ENCODE peak calls at places on chromosomes 3 and 15, in six cellular contexts. O is H1, S is ovary, Z is mammary epithelial cell, V is esophagus muscularis mucosa, H is psoas muscle. L is an unnamed sample.

GRCh38 chr3:162211470-162211869 is 714.9 kb downstream of the OTOL1 start:
- DNase-seq in H (no peak), S (no peak), O (no peak), Z (no peak), V (no peak), L (no peak)

GRCh38 chr3:131053021-131053420 is 26.3 kb downstream of the NEK11 start:
- DNase-seq in O (no peak), Z (no peak), V (no peak), H (no peak), S (no peak), L (no peak)

GRCh38 chr15:62935300-62936081 is 107.1 kb upstream of the TPM1 start:
- DNase-seq in O (no peak), S (no peak), H (no peak), V (no peak), Z (no peak), L (no peak)

GRCh38 chr3:162760789-162761188 is 1264.2 kb downstream of the OTOL1 start:
- DNase-seq in H (no peak), O (no peak), Z (no peak), S (no peak), V (no peak), L (no peak)

GRCh38 chr3:138113309-138113708 is 2.1 kb downstream of the DZIP1L start:
- DNase-seq in O (no peak), Z (peak; percentile 22), H (no peak), V (no peak), S (no peak), L (no peak)

GRCh38 chr15:66673410-66674322 is 28.4 kb upstream of the SMAD6 start:
- DNase-seq in S (no peak), Z (no peak), O (peak; percentile 43), H (peak; percentile 34), V (no peak), L (no peak)

GRCh38 chr15:80970018-80970657 is 19.5 kb downstream of the MESD start:
- DNase-seq in Z (peak; percentile 37), S (peak; percentile 55), V (no peak), O (no peak), H (peak; percentile 42), L (no peak)

GRCh38 chr3:79085166-79085565 is 682.6 kb downstream of the ROBO1 start:
- DNase-seq in S (no peak), Z (no peak), O (no peak), V (no peak), H (no peak), L (no peak)

GRCh38 chr3:65751123-65751700 is 287.5 kb downstream of the MAGI1 start:
- DNase-seq in Z (peak; percentile 11), V (no peak), S (no peak), O (peak; percentile 31), H (peak; percentile 14), L (no peak)

GRCh38 chr15:49902791-49903481 is 216.1 kb downstream of the ATP8B4 start:
- DNase-seq in V (no peak), S (no peak), Z (peak; percentile 60), H (no peak), O (no peak), L (no peak)

GRCh38 chr3:183435701-183436100 is 7.3 kb upstream of the MCF2L2 start:
- DNase-seq in Z (no peak), S (no peak), V (no peak), H (no peak), O (no peak), L (no peak)

GRCh38 chr3:72134989-72135451 is 350.1 kb upstream of the PROK2 start:
- DNase-seq in V (no peak), S (no peak), H (no peak), O (no peak), Z (no peak), L (no peak)

GRCh38 chr15:62977952-62978811 is 64.4 kb upstream of the TPM1 start:
- DNase-seq in Z (peak; percentile 57), S (no peak), V (no peak), H (no peak), O (no peak), L (no peak)

GRCh38 chr15:88247914-88248313 is 8.6 kb downstream of the NTRK3 start:
- DNase-seq in S (no peak), H (no peak), O (no peak), Z (no peak), V (no peak), L (no peak)

GRCh38 chr3:32310918-32311839 is 72.7 kb downstream of the CMTM8 start:
- DNase-seq in Z (no peak), S (no peak), H (no peak), O (no peak), V (no peak), L (no peak)

GRCh38 chr3:48004694-48005093 is 11.5 kb downstream of the MAP4 start:
- DNase-seq in O (no peak), S (no peak), Z (no peak), H (no peak), V (no peak), L (no peak)

GRCh38 chr15:39075311-39075710 is 505.6 kb upstream of the THBS1 start:
- DNase-seq in O (no peak), V (no peak), H (no peak), S (no peak), Z (no peak), L (no peak)

GRCh38 chr15:75195122-75195765 is 6.4 kb upstream of the C15orf39 start:
- DNase-seq in O (no peak), V (no peak), S (peak; percentile 72), Z (no peak), H (no peak), L (no peak)

GRCh38 chr3:146566138-146566537 is 21.7 kb upstream of the PLSCR1 start:
- DNase-seq in S (no peak), O (no peak), Z (peak; percentile 54), H (no peak), V (no peak), L (no peak)

GRCh38 chr3:111861396-111861795 is 2.3 kb downstream of the PHLDB2 start:
- DNase-seq in V (no peak), H (no peak), S (no peak), O (no peak), Z (peak; percentile 41), L (no peak)

GRCh38 chr3:111859974-111860859 is 1.2 kb downstream of the PHLDB2 start:
- DNase-seq in Z (peak; percentile 82), O (peak; percentile 75), V (peak; percentile 94), S (peak; percentile 67), H (peak; percentile 58), L (peak; percentile 87)

GRCh38 chr3:111862974-111863373 is 3.9 kb downstream of the PHLDB2 start:
- DNase-seq in Z (peak; percentile 36), H (no peak), V (no peak), O (no peak), S (no peak), L (no peak)

GRCh38 chr3:111863942-111864341 is 4.9 kb downstream of the PHLDB2 start:
- DNase-seq in S (no peak), V (no peak), O (no peak), H (no peak), Z (no peak), L (no peak)

GRCh38 chr3:111862415-111862814 is 3.4 kb downstream of the PHLDB2 start:
- DNase-seq in V (no peak), O (no peak), H (no peak), Z (peak; percentile 18), S (no peak), L (no peak)
- H3K4me1 ChIP-seq in V (peaks cover 65% of the 10 kb centered on the region), O (peaks cover 4% of the 10 kb centered on the region), H (no peaks in the 10 kb centered on the region), Z (peaks cover 42% of the 10 kb centered on the region), S (peaks cover 11% of the 10 kb centered on the region), L (no peaks in the 10 kb centered on the region)

GRCh38 chr3:141050576-141050912 is 603 bp upstream of the SPSB4 start:
- DNase-seq in O (no peak), S (no peak), V (no peak), Z (no peak), H (no peak), L (no peak)

GRCh38 chr3:141055136-141055535 is 4.0 kb downstream of the SPSB4 start:
- DNase-seq in V (peak; percentile 72), Z (no peak), S (no peak), O (no peak), H (no peak), L (no peak)

GRCh38 chr3:141050913-141051632 is at the start of gene SPSB4:
- DNase-seq in S (no peak), H (peak; percentile 81), Z (peak; percentile 43), O (peak; percentile 63), V (peak; percentile 90), L (no peak)

GRCh38 chr3:141051641-141052569 is 758 bp downstream of the SPSB4 start:
- DNase-seq in O (no peak), Z (peak; percentile 36), S (no peak), H (peak; percentile 49), V (peak; percentile 89), L (no peak)

DNA sequence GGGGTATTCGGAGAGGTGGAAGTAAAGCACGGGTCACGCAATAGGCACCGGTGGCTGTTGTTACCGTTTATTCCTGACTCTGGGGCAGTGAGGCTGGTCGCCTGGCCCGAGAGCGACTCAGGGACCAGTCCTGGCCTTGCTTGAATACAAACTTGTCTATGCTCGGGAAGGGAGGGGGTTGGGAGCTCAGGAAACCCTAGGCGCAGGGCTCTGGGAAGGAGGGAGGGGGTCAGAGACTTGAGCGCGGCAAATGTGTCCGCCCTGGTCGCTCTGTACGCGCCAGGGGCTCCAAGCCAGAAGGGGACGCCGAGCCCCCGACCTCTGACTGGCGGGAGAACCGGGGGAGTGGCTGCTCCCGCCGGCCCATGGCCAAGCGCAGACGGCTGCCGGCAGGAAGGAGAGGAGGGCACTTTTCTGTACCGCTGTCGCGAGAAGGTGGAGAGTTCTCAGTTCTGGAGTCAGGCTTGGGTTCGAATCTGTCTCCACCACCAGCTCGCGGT is 1.5 kb downstream of the SPSB4 start:
- DNase-seq in Z (no peak), O (no peak), V (peak; percentile 87), S (no peak), H (peak; percentile 44), L (no peak)
- H3K27ac ChIP-seq in Z (no peak overlapping the region), O (no peak overlapping the region), V (no peak overlapping the region), S (no peak overlapping the region), H (no peak overlapping the region), L (no peak overlapping the region)

DNA sequence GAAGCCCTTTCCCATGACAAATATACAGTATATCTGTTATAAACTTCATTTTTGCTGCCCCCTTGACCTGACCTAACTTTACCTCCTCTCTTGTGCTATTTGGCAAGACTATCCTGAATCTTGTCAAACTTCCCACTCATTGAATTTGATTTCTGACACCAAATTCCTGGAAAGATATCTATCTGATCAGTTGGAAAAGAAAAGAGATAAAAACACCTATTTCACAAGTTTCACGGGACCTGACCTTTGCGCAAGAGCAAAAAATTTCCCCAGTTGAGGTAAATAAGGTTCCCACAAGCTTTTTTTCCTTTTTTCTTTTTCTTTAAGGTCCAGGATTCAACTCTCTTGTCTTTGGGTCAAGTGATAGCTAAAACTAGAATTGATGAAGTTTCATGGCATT is 189.2 kb upstream of the LPP start:
- DNase-seq in Z (no peak), V (no peak), S (no peak), O (no peak), H (no peak), L (no peak)
- H3K4me3 ChIP-seq in Z (no peak overlapping the region), V (no peak overlapping the region), S (no peak overlapping the region), O (no peak overlapping the region), H (no peak overlapping the region), L (no peak overlapping the region)

GRCh38 chr3:49388416-49388815 is 23.4 kb downstream of the RHOA start:
- DNase-seq in S (no peak), Z (no peak), H (no peak), V (no peak), O (no peak), L (no peak)

GRCh38 chr3:49387721-49388120 is 24.1 kb downstream of the RHOA start:
- DNase-seq in Z (peak; percentile 43), H (no peak), V (no peak), S (no peak), O (no peak), L (no peak)

GRCh38 chr3:49386056-49386756 is 25.6 kb downstream of the RHOA start:
- DNase-seq in H (no peak), S (no peak), O (no peak), V (no peak), Z (no peak), L (no peak)

GRCh38 chr3:49383387-49383786 is 25.2 kb upstream of the GPX1 start:
- DNase-seq in H (no peak), V (no peak), O (no peak), S (no peak), Z (no peak), L (no peak)

GRCh38 chr3:49385617-49386016 is 26.2 kb downstream of the RHOA start:
- DNase-seq in O (no peak), Z (no peak), H (no peak), V (no peak), S (no peak), L (no peak)
- H3K4me1 ChIP-seq in O (no peaks in the 10 kb centered on the region), Z (no peaks in the 10 kb centered on the region), H (peaks cover 55% of the 10 kb centered on the region), V (peaks cover 90% of the 10 kb centered on the region), S (peaks cover 7% of the 10 kb centered on the region), L (peaks cover 12% of the 10 kb centered on the region)